ENCODE peak calls at places on chromosome 5, in five cellular contexts. One of them, this sample, is unnamed.

GRCh38 chr5:36523931-36524330 is 82.5 kb upstream of the SLC1A3 start:
- DNase-seq in ovary: no peak
- DNase-seq in OCI-LY7: no peak
- DNase-seq in heart right ventricle: no peak
- DNase-seq in endothelial cell of umbilical vein: no peak
- DNase-seq in this sample: no peak

GRCh38 chr5:166428264-166428663 is 1863.2 kb upstream of the WWC1 start:
- DNase-seq in heart right ventricle: no peak
- DNase-seq in endothelial cell of umbilical vein: no peak
- DNase-seq in ovary: no peak
- DNase-seq in OCI-LY7: no peak
- DNase-seq in this sample: no peak

GRCh38 chr5:122680623-122681350 is 94.1 kb upstream of the SNX2 start:
- DNase-seq in OCI-LY7: no peak
- DNase-seq in heart right ventricle: no peak
- DNase-seq in ovary: no peak
- DNase-seq in endothelial cell of umbilical vein: no peak
- DNase-seq in this sample: no peak

GRCh38 chr5:32458799-32459400 is 14.4 kb upstream of the ZFR start:
- DNase-seq in heart right ventricle: no peak
- DNase-seq in ovary: no peak
- DNase-seq in endothelial cell of umbilical vein: no peak
- DNase-seq in OCI-LY7: no peak
- DNase-seq in this sample: no peak

GRCh38 chr5:177310332-177310731 is 1.4 kb downstream of the MXD3 start:
- DNase-seq in ovary: no peak
- DNase-seq in endothelial cell of umbilical vein: no peak
- DNase-seq in heart right ventricle: no peak
- DNase-seq in OCI-LY7: no peak
- DNase-seq in this sample: no peak

GRCh38 chr5:7795311-7795710 is 55.6 kb downstream of the CFAP90 start:
- DNase-seq in heart right ventricle: no peak
- DNase-seq in OCI-LY7: no peak
- DNase-seq in endothelial cell of umbilical vein: no peak
- DNase-seq in ovary: no peak
- DNase-seq in this sample: no peak

GRCh38 chr5:137997726-137998213 is 35.1 kb downstream of the FAM13B start:
- DNase-seq in OCI-LY7: peak; percentile 8
- DNase-seq in heart right ventricle: no peak
- DNase-seq in endothelial cell of umbilical vein: peak; percentile 6
- DNase-seq in ovary: no peak
- DNase-seq in this sample: no peak

GRCh38 chr5:136999787-137000186 is 499.3 kb downstream of the SPOCK1 start:
- DNase-seq in OCI-LY7: no peak
- DNase-seq in endothelial cell of umbilical vein: no peak
- DNase-seq in ovary: no peak
- DNase-seq in heart right ventricle: no peak
- DNase-seq in this sample: no peak

GRCh38 chr5:115625579-115626443 is at the start of gene TMED7:
- DNase-seq in endothelial cell of umbilical vein: peak; percentile 99
- DNase-seq in OCI-LY7: peak; percentile 98
- DNase-seq in heart right ventricle: peak; percentile 100
- DNase-seq in ovary: peak; percentile 99
- DNase-seq in this sample: peak; percentile 87

GRCh38 chr5:78589928-78590327 is 58.6 kb downstream of the LHFPL2 start:
- DNase-seq in ovary: no peak
- DNase-seq in endothelial cell of umbilical vein: no peak
- DNase-seq in OCI-LY7: no peak
- DNase-seq in heart right ventricle: no peak
- DNase-seq in this sample: no peak

DNA sequence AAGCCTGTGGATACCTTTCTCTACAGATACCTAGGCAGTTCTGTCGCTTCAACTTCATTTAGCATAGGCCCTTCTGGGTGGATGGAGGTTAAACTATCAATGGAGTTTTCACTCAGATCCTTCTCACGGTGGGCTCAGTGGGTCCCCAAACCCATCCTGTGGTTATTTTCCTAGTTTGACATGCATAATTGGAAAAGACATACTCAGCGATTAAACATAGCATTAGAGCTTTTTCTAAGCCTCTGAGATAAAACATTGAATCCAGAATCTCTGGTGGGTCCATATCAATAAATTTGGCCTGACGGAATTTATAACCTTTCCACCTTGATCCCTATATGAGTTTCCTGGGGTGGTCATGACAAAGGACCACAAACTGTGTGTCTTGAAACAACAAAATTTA is 1.8 kb upstream of the OTULIN start:
- DNase-seq in ovary: no peak
- DNase-seq in endothelial cell of umbilical vein: no peak
- DNase-seq in OCI-LY7: no peak
- DNase-seq in heart right ventricle: no peak
- DNase-seq in this sample: no peak
- H3K4me3 ChIP-seq in ovary: no peak overlapping the region
- H3K4me3 ChIP-seq in endothelial cell of umbilical vein: no peak overlapping the region
- H3K4me3 ChIP-seq in OCI-LY7: peak overlapping the region; percentile 87
- H3K4me3 ChIP-seq in heart right ventricle: no peak overlapping the region
- H3K4me3 ChIP-seq in this sample: no peak overlapping the region

GRCh38 chr5:17424674-17425073 is 73.4 kb upstream of the TAF11L2 start:
- DNase-seq in OCI-LY7: no peak
- DNase-seq in endothelial cell of umbilical vein: no peak
- DNase-seq in ovary: no peak
- DNase-seq in heart right ventricle: no peak
- DNase-seq in this sample: no peak

GRCh38 chr5:17429353-17429752 is 68.7 kb upstream of the TAF11L2 start:
- DNase-seq in heart right ventricle: no peak
- DNase-seq in OCI-LY7: no peak
- DNase-seq in endothelial cell of umbilical vein: no peak
- DNase-seq in ovary: no peak
- DNase-seq in this sample: no peak

GRCh38 chr5:17428176-17428800 is 69.7 kb upstream of the TAF11L2 start:
- DNase-seq in ovary: no peak
- DNase-seq in OCI-LY7: no peak
- DNase-seq in endothelial cell of umbilical vein: no peak
- DNase-seq in heart right ventricle: no peak
- DNase-seq in this sample: no peak

GRCh38 chr5:17426104-17426739 is 71.8 kb upstream of the TAF11L2 start:
- DNase-seq in OCI-LY7: no peak
- DNase-seq in endothelial cell of umbilical vein: no peak
- DNase-seq in heart right ventricle: no peak
- DNase-seq in ovary: no peak
- DNase-seq in this sample: no peak

DNA sequence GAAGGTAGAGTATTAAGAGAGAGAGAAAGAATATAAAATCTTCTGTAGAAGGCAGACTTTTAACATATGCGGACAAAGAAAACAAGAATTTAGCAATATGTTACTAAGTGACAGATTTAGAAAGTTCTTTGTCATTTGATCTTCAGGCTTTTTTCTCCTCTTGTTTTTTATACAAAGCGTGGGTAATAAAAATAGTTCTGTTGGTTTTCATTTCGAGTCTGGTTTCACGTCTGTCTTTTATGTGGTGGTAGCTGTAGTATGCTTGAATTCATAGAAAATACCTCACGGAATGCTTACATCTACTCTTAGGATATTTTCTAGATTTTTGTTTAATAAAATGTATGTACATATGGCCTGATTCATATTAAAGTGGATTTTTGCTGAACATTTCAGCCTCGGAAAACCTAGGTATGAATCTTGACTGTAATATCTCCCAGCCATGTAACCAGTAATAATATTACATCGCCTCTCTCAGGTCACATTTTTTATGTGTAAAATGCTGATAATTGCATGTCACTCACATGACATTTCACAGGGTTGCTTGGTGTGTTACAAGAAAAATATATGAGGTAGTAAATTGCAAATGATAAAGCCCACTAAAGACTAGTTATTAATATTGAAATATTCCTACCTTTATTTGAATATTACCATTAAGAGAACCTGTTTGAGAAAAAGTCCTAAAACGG is 72.5 kb upstream of the TAF11L2 start:
- DNase-seq in OCI-LY7: no peak
- DNase-seq in heart right ventricle: no peak
- DNase-seq in endothelial cell of umbilical vein: no peak
- DNase-seq in ovary: no peak
- DNase-seq in this sample: no peak
- H3K4me3 ChIP-seq in OCI-LY7: no peak overlapping the region
- H3K4me3 ChIP-seq in heart right ventricle: no peak overlapping the region
- H3K4me3 ChIP-seq in endothelial cell of umbilical vein: no peak overlapping the region
- H3K4me3 ChIP-seq in ovary: no peak overlapping the region
- H3K4me3 ChIP-seq in this sample: no peak overlapping the region

GRCh38 chr5:109410389-109411174 is 808 bp upstream of the PJA2 start:
- DNase-seq in OCI-LY7: peak; percentile 61
- DNase-seq in endothelial cell of umbilical vein: no peak
- DNase-seq in heart right ventricle: peak; percentile 84
- DNase-seq in ovary: peak; percentile 83
- DNase-seq in this sample: peak; percentile 33

GRCh38 chr5:109411175-109411514 is 1.4 kb upstream of the PJA2 start:
- DNase-seq in OCI-LY7: no peak
- DNase-seq in endothelial cell of umbilical vein: no peak
- DNase-seq in heart right ventricle: no peak
- DNase-seq in ovary: no peak
- DNase-seq in this sample: no peak

GRCh38 chr5:109409844-109410388 is at the start of gene PJA2:
- DNase-seq in OCI-LY7: peak; percentile 99
- DNase-seq in endothelial cell of umbilical vein: peak; percentile 100
- DNase-seq in heart right ventricle: peak; percentile 100
- DNase-seq in ovary: peak; percentile 99
- DNase-seq in this sample: peak; percentile 100

GRCh38 chr5:109412981-109413402 is 3.2 kb upstream of the PJA2 start:
- DNase-seq in endothelial cell of umbilical vein: no peak
- DNase-seq in heart right ventricle: no peak
- DNase-seq in ovary: no peak
- DNase-seq in OCI-LY7: no peak
- DNase-seq in this sample: no peak

DNA sequence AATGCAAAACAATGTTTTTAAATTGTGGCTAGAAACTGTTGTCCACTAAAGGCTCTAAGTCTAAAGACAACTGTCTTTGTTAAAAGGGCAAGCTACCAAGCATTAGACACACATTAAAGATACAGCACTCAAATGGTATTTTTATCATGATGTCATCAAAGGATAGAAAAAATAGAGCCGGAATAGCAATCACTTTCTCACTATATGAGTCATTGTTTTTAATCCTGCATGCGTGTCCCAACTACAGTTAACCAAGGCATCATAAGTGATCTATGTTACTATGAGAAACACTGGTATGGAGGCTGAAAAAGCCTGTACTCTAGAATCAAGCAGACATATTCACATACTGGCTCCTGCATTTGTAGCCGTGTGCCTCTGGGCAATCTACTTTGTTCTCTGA is 1.9 kb upstream of the PJA2 start:
- DNase-seq in OCI-LY7: no peak
- DNase-seq in ovary: no peak
- DNase-seq in heart right ventricle: no peak
- DNase-seq in endothelial cell of umbilical vein: peak; percentile 91
- DNase-seq in this sample: peak; percentile 82
- H3K4me3 ChIP-seq in OCI-LY7: no peak overlapping the region
- H3K4me3 ChIP-seq in ovary: no peak overlapping the region
- H3K4me3 ChIP-seq in heart right ventricle: no peak overlapping the region
- H3K4me3 ChIP-seq in endothelial cell of umbilical vein: no peak overlapping the region
- H3K4me3 ChIP-seq in this sample: no peak overlapping the region

GRCh38 chr5:124732891-124733670 is 13.4 kb downstream of the ZNF608 start:
- DNase-seq in ovary: no peak
- DNase-seq in endothelial cell of umbilical vein: no peak
- DNase-seq in OCI-LY7: no peak
- DNase-seq in heart right ventricle: no peak
- DNase-seq in this sample: no peak
- H3K4me3 ChIP-seq in ovary: no peak overlapping the region
- H3K4me3 ChIP-seq in endothelial cell of umbilical vein: no peak overlapping the region
- H3K4me3 ChIP-seq in OCI-LY7: no peak overlapping the region
- H3K4me3 ChIP-seq in heart right ventricle: no peak overlapping the region
- H3K4me3 ChIP-seq in this sample: no peak overlapping the region

DNA sequence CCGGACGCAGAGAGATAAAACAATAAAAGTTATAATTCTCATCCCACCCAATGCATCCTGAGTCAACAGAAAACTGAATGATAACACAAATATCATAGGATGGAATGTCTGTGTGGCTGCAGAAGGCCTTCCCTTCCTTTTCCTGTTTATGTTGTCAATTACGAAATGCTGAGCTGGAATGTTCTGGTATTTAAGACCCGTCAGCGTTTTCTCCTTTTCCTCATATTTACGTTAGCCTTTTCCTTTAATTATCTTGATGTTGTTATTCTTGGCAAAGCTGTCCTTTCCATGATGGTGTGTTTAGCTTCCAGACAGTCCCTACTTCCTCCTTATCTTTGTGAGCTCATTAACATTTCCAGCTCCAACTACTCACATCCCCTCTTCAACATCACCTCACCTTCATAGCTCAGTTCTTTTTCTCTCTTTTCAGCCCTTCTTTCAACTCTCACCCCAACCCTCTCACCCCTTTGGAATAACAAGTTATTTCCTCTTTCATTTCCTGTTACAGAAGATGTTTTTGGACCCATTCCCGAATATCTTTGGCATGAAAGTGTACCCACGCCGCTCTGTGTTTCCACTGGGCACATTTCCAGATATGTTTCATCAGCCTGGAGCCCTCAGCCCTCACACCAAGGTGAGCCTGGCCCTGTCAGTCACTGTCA is 221.6 kb downstream of the NR2F1-AS1 start:
- DNase-seq in OCI-LY7: no peak
- DNase-seq in ovary: no peak
- DNase-seq in endothelial cell of umbilical vein: peak; percentile 98
- DNase-seq in heart right ventricle: peak; percentile 12
- DNase-seq in this sample: no peak
- H3K4me3 ChIP-seq in OCI-LY7: no peak overlapping the region
- H3K4me3 ChIP-seq in ovary: no peak overlapping the region
- H3K4me3 ChIP-seq in endothelial cell of umbilical vein: peak overlapping the region; percentile 40
- H3K4me3 ChIP-seq in heart right ventricle: no peak overlapping the region
- H3K4me3 ChIP-seq in this sample: no peak overlapping the region

DNA sequence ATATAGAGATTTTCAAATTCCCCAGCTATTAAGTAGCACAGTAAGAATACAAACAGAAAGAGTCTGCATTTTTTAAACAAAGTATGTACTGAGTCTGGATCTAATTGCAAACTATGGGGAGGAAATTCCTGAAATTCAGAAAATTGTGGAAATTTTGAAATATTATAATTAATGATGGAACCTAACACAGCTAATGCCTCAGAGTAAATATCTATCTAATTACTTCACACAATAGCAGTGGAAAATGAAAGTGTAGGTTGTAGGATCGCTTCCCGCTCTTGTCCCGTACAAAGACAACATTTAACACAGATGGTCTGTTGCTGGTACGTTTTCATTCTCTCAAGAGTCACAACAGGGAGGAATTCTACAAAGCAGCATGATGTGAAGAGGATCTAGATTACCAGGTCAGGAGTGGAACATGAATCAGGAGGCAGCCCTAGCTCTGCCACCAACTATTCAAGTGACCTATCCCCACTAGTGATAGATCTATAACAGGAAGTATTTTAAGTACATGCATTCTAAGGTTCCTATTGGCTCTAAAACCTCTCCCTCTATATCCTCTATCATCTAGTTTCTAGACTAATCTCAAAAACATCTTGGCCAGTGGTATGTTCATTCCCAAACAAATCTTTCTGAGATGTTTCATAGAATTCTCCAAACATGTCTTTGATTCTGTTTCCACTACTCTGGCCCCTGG is 58.9 kb upstream of the GRAMD2B start:
- DNase-seq in OCI-LY7: no peak
- DNase-seq in ovary: no peak
- DNase-seq in endothelial cell of umbilical vein: no peak
- DNase-seq in heart right ventricle: no peak
- DNase-seq in this sample: no peak
- H3K4me3 ChIP-seq in OCI-LY7: no peak overlapping the region
- H3K4me3 ChIP-seq in ovary: no peak overlapping the region
- H3K4me3 ChIP-seq in endothelial cell of umbilical vein: no peak overlapping the region
- H3K4me3 ChIP-seq in heart right ventricle: no peak overlapping the region
- H3K4me3 ChIP-seq in this sample: no peak overlapping the region

GRCh38 chr5:103436661-103437060 is 125.9 kb downstream of the NUDT12 start:
- DNase-seq in OCI-LY7: no peak
- DNase-seq in heart right ventricle: no peak
- DNase-seq in endothelial cell of umbilical vein: no peak
- DNase-seq in ovary: no peak
- DNase-seq in this sample: no peak
- H3K4me3 ChIP-seq in OCI-LY7: no peak overlapping the region
- H3K4me3 ChIP-seq in heart right ventricle: no peak overlapping the region
- H3K4me3 ChIP-seq in endothelial cell of umbilical vein: no peak overlapping the region
- H3K4me3 ChIP-seq in ovary: no peak overlapping the region
- H3K4me3 ChIP-seq in this sample: no peak overlapping the region